ENCODE peak calls at places on chromosomes 3 and 15, in five cellular contexts. One of them, this sample, is unnamed.

GRCh38 chr3:125079675-125080045 is 23.9 kb upstream of the HEG1 start:
- DNase-seq in right lobe of liver: no peak
- DNase-seq in Peyer's patch: no peak
- DNase-seq in sigmoid colon: no peak
- DNase-seq in NB4: no peak
- DNase-seq in this sample: no peak

GRCh38 chr15:27248251-27248650 is 277.3 kb downstream of the GABRG3 start:
- DNase-seq in right lobe of liver: no peak
- DNase-seq in sigmoid colon: no peak
- DNase-seq in NB4: no peak
- DNase-seq in Peyer's patch: no peak
- DNase-seq in this sample: no peak

GRCh38 chr3:156601497-156601896 is 46.6 kb upstream of the SSR3 start:
- DNase-seq in sigmoid colon: no peak
- DNase-seq in right lobe of liver: no peak
- DNase-seq in NB4: no peak
- DNase-seq in Peyer's patch: no peak
- DNase-seq in this sample: no peak

GRCh38 chr3:28556195-28556594 is 207.6 kb upstream of the AZI2 start:
- DNase-seq in NB4: no peak
- DNase-seq in Peyer's patch: no peak
- DNase-seq in right lobe of liver: no peak
- DNase-seq in sigmoid colon: no peak
- DNase-seq in this sample: no peak

GRCh38 chr3:133506215-133506901 is 67.1 kb upstream of the CDV3 start:
- DNase-seq in right lobe of liver: peak; percentile 64
- DNase-seq in NB4: no peak
- DNase-seq in sigmoid colon: no peak
- DNase-seq in Peyer's patch: no peak
- DNase-seq in this sample: no peak

GRCh38 chr3:146072824-146073223 is 88.2 kb downstream of the PLOD2 start:
- DNase-seq in Peyer's patch: no peak
- DNase-seq in sigmoid colon: no peak
- DNase-seq in NB4: no peak
- DNase-seq in right lobe of liver: no peak
- DNase-seq in this sample: no peak

GRCh38 chr15:39574416-39574815 is 6.5 kb upstream of the THBS1 start:
- DNase-seq in right lobe of liver: no peak
- DNase-seq in sigmoid colon: no peak
- DNase-seq in Peyer's patch: no peak
- DNase-seq in NB4: no peak
- DNase-seq in this sample: no peak

GRCh38 chr15:99343836-99344551 is 92.7 kb downstream of the LRRC28 start:
- DNase-seq in NB4: peak; percentile 42
- DNase-seq in right lobe of liver: no peak
- DNase-seq in sigmoid colon: no peak
- DNase-seq in Peyer's patch: peak; percentile 56
- DNase-seq in this sample: no peak

GRCh38 chr3:191300422-191300821 is 28.8 kb upstream of the CCDC50 start:
- DNase-seq in NB4: no peak
- DNase-seq in sigmoid colon: no peak
- DNase-seq in right lobe of liver: no peak
- DNase-seq in Peyer's patch: no peak
- DNase-seq in this sample: no peak

GRCh38 chr3:56197991-56198390 is 270.3 kb downstream of the ERC2 start:
- DNase-seq in NB4: no peak
- DNase-seq in right lobe of liver: no peak
- DNase-seq in sigmoid colon: no peak
- DNase-seq in Peyer's patch: no peak
- DNase-seq in this sample: no peak

GRCh38 chr3:44894485-44894884 is 20.1 kb downstream of the TGM4 start:
- DNase-seq in Peyer's patch: no peak
- DNase-seq in sigmoid colon: no peak
- DNase-seq in NB4: no peak
- DNase-seq in right lobe of liver: no peak
- DNase-seq in this sample: no peak

GRCh38 chr3:12948891-12949711 is 107.7 kb upstream of the RPL32 start:
- DNase-seq in right lobe of liver: no peak
- DNase-seq in Peyer's patch: no peak
- DNase-seq in NB4: peak; percentile 59
- DNase-seq in sigmoid colon: no peak
- DNase-seq in this sample: no peak

GRCh38 chr15:94535298-94536048 is 304.1 kb downstream of the MCTP2 start:
- DNase-seq in right lobe of liver: no peak
- DNase-seq in NB4: no peak
- DNase-seq in sigmoid colon: no peak
- DNase-seq in Peyer's patch: no peak
- DNase-seq in this sample: no peak

GRCh38 chr3:123344941-123345594 is 103.8 kb downstream of the ADCY5 start:
- DNase-seq in right lobe of liver: no peak
- DNase-seq in NB4: no peak
- DNase-seq in sigmoid colon: peak; percentile 49
- DNase-seq in Peyer's patch: no peak
- DNase-seq in this sample: no peak

GRCh38 chr15:52790166-52790708 is at the start of gene ONECUT1:
- DNase-seq in right lobe of liver: peak; percentile 87
- DNase-seq in Peyer's patch: peak; percentile 61
- DNase-seq in NB4: peak; percentile 62
- DNase-seq in sigmoid colon: no peak
- DNase-seq in this sample: peak; percentile 83

GRCh38 chr15:52789601-52790165 is 453 bp downstream of the ONECUT1 start:
- DNase-seq in right lobe of liver: peak; percentile 64
- DNase-seq in NB4: peak; percentile 23
- DNase-seq in Peyer's patch: no peak
- DNase-seq in sigmoid colon: no peak
- DNase-seq in this sample: peak; percentile 57

GRCh38 chr15:52789008-52789600 is 1.0 kb downstream of the ONECUT1 start:
- DNase-seq in right lobe of liver: peak; percentile 47
- DNase-seq in Peyer's patch: no peak
- DNase-seq in NB4: no peak
- DNase-seq in sigmoid colon: no peak
- DNase-seq in this sample: no peak

GRCh38 chr15:52791776-52792175 is 1.6 kb upstream of the ONECUT1 start:
- DNase-seq in NB4: no peak
- DNase-seq in sigmoid colon: no peak
- DNase-seq in right lobe of liver: no peak
- DNase-seq in Peyer's patch: no peak
- DNase-seq in this sample: no peak

DNA sequence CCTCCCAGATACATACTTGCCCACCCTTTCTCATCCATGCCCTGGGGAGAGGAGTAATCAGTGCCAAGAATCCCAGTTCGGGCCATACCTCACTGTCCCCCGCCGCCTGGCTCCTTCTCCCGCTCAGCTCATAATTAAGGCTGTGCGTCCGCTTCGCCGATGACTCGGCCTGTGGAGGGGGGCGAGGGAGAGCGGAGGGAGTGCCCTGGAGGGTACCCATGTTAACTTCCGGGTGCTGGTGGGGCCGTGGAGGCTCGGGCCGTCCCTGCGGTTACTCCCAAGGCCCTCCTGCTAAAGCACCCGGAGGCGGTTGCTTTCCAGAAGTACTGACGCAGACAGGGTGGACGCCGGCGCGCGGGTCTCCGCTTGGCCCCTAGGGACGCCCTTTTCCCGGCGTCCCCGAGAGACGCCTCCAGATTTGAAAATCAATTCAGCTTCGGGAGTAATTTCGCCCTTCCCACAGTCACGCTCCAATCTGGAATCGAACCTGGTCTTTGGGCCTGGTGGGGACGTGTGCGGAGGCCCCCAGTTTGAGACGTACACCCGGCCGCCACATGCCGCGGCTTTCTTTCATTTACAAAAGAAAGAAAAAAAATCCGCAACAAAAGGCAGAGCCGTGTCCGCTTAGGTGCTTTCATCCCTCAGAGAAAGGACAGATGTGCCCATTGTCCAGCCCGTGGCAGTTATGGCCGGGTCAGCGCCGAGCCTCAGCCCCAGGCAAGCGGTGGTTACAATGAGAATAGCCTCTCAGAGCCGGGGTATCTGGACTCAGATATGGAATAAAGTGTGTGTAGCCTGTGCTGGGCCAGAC is 1.0 kb upstream of the ONECUT1 start:
- DNase-seq in Peyer's patch: no peak
- DNase-seq in NB4: no peak
- DNase-seq in right lobe of liver: peak; percentile 64
- DNase-seq in sigmoid colon: no peak
- DNase-seq in this sample: peak; percentile 49
- H3K4me3 ChIP-seq in Peyer's patch: peak overlapping the region; percentile 54
- H3K4me3 ChIP-seq in NB4: no peak overlapping the region
- H3K4me3 ChIP-seq in right lobe of liver: peak overlapping the region; percentile 66
- H3K4me3 ChIP-seq in sigmoid colon: peak overlapping the region; percentile 23
- H3K4me3 ChIP-seq in this sample: no peak overlapping the region

GRCh38 chr15:63473999-63474809 is 30.2 kb upstream of the USP3 start:
- DNase-seq in Peyer's patch: peak; percentile 89
- DNase-seq in right lobe of liver: peak; percentile 88
- DNase-seq in NB4: no peak
- DNase-seq in sigmoid colon: no peak
- DNase-seq in this sample: peak; percentile 53
- TF ChIP-seq POLR2A in Peyer's patch: peak; percentile 41
- TF ChIP-seq POLR2A in right lobe of liver: no peak
- TF ChIP-seq POLR2A in NB4: no peak
- TF ChIP-seq POLR2A in sigmoid colon: no peak
- TF ChIP-seq POLR2A in this sample: no peak

GRCh38 chr3:171828852-171829770 is 14.0 kb upstream of the TMEM212 start:
- DNase-seq in Peyer's patch: no peak
- DNase-seq in right lobe of liver: no peak
- DNase-seq in NB4: peak; percentile 46
- DNase-seq in sigmoid colon: no peak
- DNase-seq in this sample: no peak

GRCh38 chr3:171831936-171832335 is 11.2 kb upstream of the TMEM212 start:
- DNase-seq in sigmoid colon: no peak
- DNase-seq in right lobe of liver: no peak
- DNase-seq in Peyer's patch: no peak
- DNase-seq in NB4: no peak
- DNase-seq in this sample: no peak

GRCh38 chr3:171827385-171827784 is 15.8 kb upstream of the TMEM212 start:
- DNase-seq in Peyer's patch: no peak
- DNase-seq in NB4: no peak
- DNase-seq in sigmoid colon: no peak
- DNase-seq in right lobe of liver: no peak
- DNase-seq in this sample: no peak

GRCh38 chr3:171827836-171828458 is 15.2 kb upstream of the TMEM212 start:
- DNase-seq in sigmoid colon: no peak
- DNase-seq in right lobe of liver: no peak
- DNase-seq in Peyer's patch: no peak
- DNase-seq in NB4: no peak
- DNase-seq in this sample: no peak

GRCh38 chr3:171829841-171830559 is 13.1 kb upstream of the TMEM212 start:
- DNase-seq in NB4: peak; percentile 62
- DNase-seq in sigmoid colon: peak; percentile 89
- DNase-seq in Peyer's patch: peak; percentile 80
- DNase-seq in right lobe of liver: peak; percentile 80
- DNase-seq in this sample: peak; percentile 81
- H3K4me3 ChIP-seq in NB4: no peak overlapping the region
- H3K4me3 ChIP-seq in sigmoid colon: no peak overlapping the region
- H3K4me3 ChIP-seq in Peyer's patch: no peak overlapping the region
- H3K4me3 ChIP-seq in right lobe of liver: no peak overlapping the region
- H3K4me3 ChIP-seq in this sample: no peak overlapping the region

GRCh38 chr3:53255775-53256703 is at the start of gene TKT:
- DNase-seq in right lobe of liver: peak; percentile 91
- DNase-seq in Peyer's patch: peak; percentile 94
- DNase-seq in NB4: peak; percentile 92
- DNase-seq in sigmoid colon: peak; percentile 93
- DNase-seq in this sample: peak; percentile 90
- TF ChIP-seq POLR2A in right lobe of liver: peak; percentile 79
- TF ChIP-seq POLR2A in Peyer's patch: peak; percentile 73
- TF ChIP-seq POLR2A in NB4: peak; percentile 72
- TF ChIP-seq POLR2A in sigmoid colon: peak; percentile 37
- TF ChIP-seq POLR2A in this sample: peak; percentile 74

GRCh38 chr3:54713031-54713430 is 214.8 kb downstream of the LRTM1 start:
- DNase-seq in NB4: no peak
- DNase-seq in sigmoid colon: no peak
- DNase-seq in right lobe of liver: no peak
- DNase-seq in Peyer's patch: no peak
- DNase-seq in this sample: no peak

GRCh38 chr3:54714035-54714434 is 213.8 kb downstream of the LRTM1 start:
- DNase-seq in NB4: no peak
- DNase-seq in sigmoid colon: no peak
- DNase-seq in Peyer's patch: no peak
- DNase-seq in right lobe of liver: no peak
- DNase-seq in this sample: no peak

GRCh38 chr3:54710954-54711353 is 216.9 kb downstream of the LRTM1 start:
- DNase-seq in sigmoid colon: no peak
- DNase-seq in NB4: no peak
- DNase-seq in Peyer's patch: no peak
- DNase-seq in right lobe of liver: no peak
- DNase-seq in this sample: no peak

GRCh38 chr3:54712539-54712938 is 215.3 kb downstream of the LRTM1 start:
- DNase-seq in NB4: no peak
- DNase-seq in right lobe of liver: no peak
- DNase-seq in sigmoid colon: no peak
- DNase-seq in Peyer's patch: no peak
- DNase-seq in this sample: no peak

GRCh38 chr3:54713455-54713854 is 214.4 kb downstream of the LRTM1 start:
- DNase-seq in right lobe of liver: no peak
- DNase-seq in Peyer's patch: no peak
- DNase-seq in sigmoid colon: no peak
- DNase-seq in NB4: peak; percentile 2
- DNase-seq in this sample: no peak
- H3K4me3 ChIP-seq in right lobe of liver: no peak overlapping the region
- H3K4me3 ChIP-seq in Peyer's patch: no peak overlapping the region
- H3K4me3 ChIP-seq in sigmoid colon: no peak overlapping the region
- H3K4me3 ChIP-seq in NB4: no peak overlapping the region
- H3K4me3 ChIP-seq in this sample: no peak overlapping the region

GRCh38 chr3:42683875-42684593 is 1.3 kb upstream of the KLHL40 start:
- DNase-seq in sigmoid colon: peak; percentile 86
- DNase-seq in NB4: peak; percentile 87
- DNase-seq in Peyer's patch: peak; percentile 87
- DNase-seq in right lobe of liver: no peak
- DNase-seq in this sample: no peak
- TF ChIP-seq POLR2A in sigmoid colon: no peak
- TF ChIP-seq POLR2A in NB4: no peak
- TF ChIP-seq POLR2A in Peyer's patch: no peak
- TF ChIP-seq POLR2A in right lobe of liver: no peak
- TF ChIP-seq POLR2A in this sample: no peak

DNA sequence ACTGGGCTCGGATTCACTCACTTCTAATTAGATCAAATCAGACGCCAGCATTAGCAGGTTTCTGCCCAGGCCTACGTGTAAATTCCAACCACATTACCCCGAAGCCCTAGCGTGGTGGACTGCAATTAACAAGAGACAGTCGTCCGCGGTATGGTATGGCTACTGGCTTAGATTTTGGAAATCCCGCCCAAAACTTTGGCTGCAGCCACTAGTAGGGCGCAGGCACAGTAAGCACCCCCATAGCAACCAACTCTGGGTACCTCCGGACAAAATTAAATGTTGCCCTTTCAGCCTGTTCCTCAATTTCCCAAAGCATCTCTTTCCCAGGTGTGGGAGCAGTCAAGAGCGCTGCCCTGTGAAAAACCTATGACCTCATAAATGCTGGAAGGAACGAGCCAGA is 732 bp downstream of the RARRES1 start:
- DNase-seq in NB4: no peak
- DNase-seq in sigmoid colon: no peak
- DNase-seq in Peyer's patch: no peak
- DNase-seq in right lobe of liver: no peak
- DNase-seq in this sample: no peak
- H3K4me3 ChIP-seq in NB4: no peak overlapping the region
- H3K4me3 ChIP-seq in sigmoid colon: peak overlapping the region; percentile 52
- H3K4me3 ChIP-seq in Peyer's patch: peak overlapping the region; percentile 84
- H3K4me3 ChIP-seq in right lobe of liver: peak overlapping the region; percentile 70
- H3K4me3 ChIP-seq in this sample: peak overlapping the region; percentile 27

This sample was measured in body of pancreas.